ENCODE peak calls at places on chromosome 4, in four cellular contexts. E is heart right ventricle, J is lower lobe of right lung, M is Panc1. U is an unnamed sample.

GRCh38 chr4:150943831-150944230 is 71.3 kb downstream of the LRBA start:
- DNase-seq in M (no peak), J (no peak), E (no peak), U (no peak)

GRCh38 chr4:46909078-46909477 is at the start of gene COX7B2:
- DNase-seq in M (no peak), E (no peak), J (no peak), U (no peak)

GRCh38 chr4:24003926-24004325 is 114.1 kb upstream of the PPARGC1A start:
- DNase-seq in M (no peak), J (no peak), E (no peak), U (no peak)

GRCh38 chr4:113060853-113061252 is 11.4 kb downstream of the ANK2 start:
- DNase-seq in M (no peak), J (no peak), E (no peak), U (no peak)

GRCh38 chr4:130233377-130234047 is 1137.6 kb downstream of the C4orf33 start:
- DNase-seq in M (no peak), E (no peak), J (no peak), U (no peak)

GRCh38 chr4:148951346-148951745 is 509.1 kb upstream of the NR3C2 start:
- DNase-seq in J (no peak), E (no peak), M (no peak), U (no peak)

GRCh38 chr4:166279261-166279660 is 406.2 kb downstream of the TLL1 start:
- DNase-seq in M (no peak), E (no peak), J (no peak), U (no peak)

GRCh38 chr4:15654556-15655222 is 468 bp downstream of the FBXL5 start:
- DNase-seq in J (peak), E (peak), M (no peak), U (no peak)

GRCh38 chr4:100843897-100844296 is 326.1 kb upstream of the EMCN start:
- DNase-seq in J (no peak), E (no peak), M (no peak), U (no peak)

GRCh38 chr4:76540496-76540895 is 105.5 kb downstream of the SHROOM3 start:
- DNase-seq in J (no peak), M (no peak), E (no peak), U (no peak)

GRCh38 chr4:56655209-56655626 is 25.9 kb downstream of the HOPX start:
- DNase-seq in M (no peak), J (no peak), E (peak), U (no peak)

GRCh38 chr4:84673475-84674230 is 90.7 kb downstream of the CDS1 start:
- DNase-seq in M (no peak), E (no peak), J (no peak), U (peak)

GRCh38 chr4:86981789-86982188 is 47.0 kb downstream of the AFF1 start:
- DNase-seq in E (no peak), M (no peak), J (no peak), U (no peak)

GRCh38 chr4:140579278-140579677 is 10.5 kb upstream of the UCP1 start:
- DNase-seq in M (no peak), E (no peak), J (no peak), U (no peak)

GRCh38 chr4:132003593-132003992 is 1145.5 kb upstream of the PCDH10 start:
- DNase-seq in M (no peak), E (no peak), J (no peak), U (no peak)

GRCh38 chr4:53941331-53941730 is 123.1 kb downstream of the CHIC2 start:
- DNase-seq in M (no peak), E (no peak), J (no peak), U (no peak)

GRCh38 chr4:1792158-1792831 is 798 bp upstream of the FGFR3 start:
- DNase-seq in E (no peak), J (no peak), M (no peak), U (no peak)

GRCh38 chr4:88158360-88159136 is at the start of gene ABCG2:
- DNase-seq in J (peak), M (no peak), E (peak), U (no peak)

GRCh38 chr4:175308236-175308635 is 390.1 kb downstream of the ADAM29 start:
- DNase-seq in J (no peak), E (no peak), M (no peak), U (peak)

GRCh38 chr4:186081202-186081807 is 12.3 kb downstream of the TLR3 start:
- DNase-seq in M (no peak), J (no peak), E (no peak), U (no peak)

GRCh38 chr4:174437324-174437723 is 85.0 kb downstream of the HPGD start:
- DNase-seq in J (no peak), E (no peak), M (no peak), U (no peak)

GRCh38 chr4:76960014-76960413 is 10.5 kb downstream of the SEPTIN11 start:
- DNase-seq in J (no peak), E (no peak), M (no peak), U (no peak)

GRCh38 chr4:91284480-91284879 is 1019.3 kb upstream of the GRID2 start:
- DNase-seq in M (no peak), E (no peak), J (no peak), U (no peak)

GRCh38 chr4:164446516-164446915 is 307.4 kb upstream of the SMIM31 start:
- DNase-seq in J (no peak), M (no peak), E (no peak), U (no peak)

GRCh38 chr4:162406637-162407370 is 243.0 kb upstream of the FSTL5 start:
- DNase-seq in E (no peak), J (no peak), M (no peak), U (no peak)

GRCh38 chr4:162410854-162411253 is 247.1 kb upstream of the FSTL5 start:
- DNase-seq in M (no peak), E (no peak), J (no peak), U (no peak)

GRCh38 chr4:162403956-162404355 is 240.2 kb upstream of the FSTL5 start:
- DNase-seq in M (no peak), E (no peak), J (no peak), U (no peak)

GRCh38 chr4:162409048-162409447 is 245.2 kb upstream of the FSTL5 start:
- DNase-seq in E (no peak), J (no peak), M (no peak), U (no peak)

DNA sequence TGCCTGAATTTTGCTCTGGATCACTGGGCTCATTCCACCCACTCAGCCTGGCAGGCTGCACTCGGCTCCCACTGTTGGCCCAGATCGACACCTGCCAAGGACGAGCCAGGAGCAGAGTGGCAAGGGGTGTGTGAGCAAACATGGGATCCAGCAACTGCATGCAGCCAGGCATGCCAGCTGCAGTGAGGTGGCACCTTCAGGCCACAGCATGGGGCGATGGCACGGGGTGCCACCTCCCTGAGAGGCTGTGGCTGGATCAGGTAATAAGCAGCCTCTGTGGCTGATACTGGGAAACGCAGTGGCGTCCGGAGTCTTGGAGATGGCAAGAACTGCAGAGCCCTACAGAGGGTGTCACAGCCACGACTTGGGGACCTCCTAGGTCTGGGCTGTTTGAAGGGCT is 244.5 kb upstream of the FSTL5 start:
- DNase-seq in M (no peak), J (no peak), E (no peak), U (no peak)
- H3K27ac ChIP-seq in M (no peak), J (no peak), E (no peak), U (no peak)

GRCh38 chr4:102341201-102341600 is 4.1 kb downstream of the SLC39A8 start:
- DNase-seq in M (no peak), E (no peak), J (no peak), U (no peak)
- TF ChIP-seq CTCF in M (no peak), E (no peak), J (no peak), U (no peak)

GRCh38 chr4:3009422-3009821 is 46.1 kb downstream of the GRK4 start:
- DNase-seq in J (no peak), E (no peak), M (no peak), U (peak)
- H3K27ac ChIP-seq in J (no peak), E (no peak), M (no peak), U (no peak)

DNA sequence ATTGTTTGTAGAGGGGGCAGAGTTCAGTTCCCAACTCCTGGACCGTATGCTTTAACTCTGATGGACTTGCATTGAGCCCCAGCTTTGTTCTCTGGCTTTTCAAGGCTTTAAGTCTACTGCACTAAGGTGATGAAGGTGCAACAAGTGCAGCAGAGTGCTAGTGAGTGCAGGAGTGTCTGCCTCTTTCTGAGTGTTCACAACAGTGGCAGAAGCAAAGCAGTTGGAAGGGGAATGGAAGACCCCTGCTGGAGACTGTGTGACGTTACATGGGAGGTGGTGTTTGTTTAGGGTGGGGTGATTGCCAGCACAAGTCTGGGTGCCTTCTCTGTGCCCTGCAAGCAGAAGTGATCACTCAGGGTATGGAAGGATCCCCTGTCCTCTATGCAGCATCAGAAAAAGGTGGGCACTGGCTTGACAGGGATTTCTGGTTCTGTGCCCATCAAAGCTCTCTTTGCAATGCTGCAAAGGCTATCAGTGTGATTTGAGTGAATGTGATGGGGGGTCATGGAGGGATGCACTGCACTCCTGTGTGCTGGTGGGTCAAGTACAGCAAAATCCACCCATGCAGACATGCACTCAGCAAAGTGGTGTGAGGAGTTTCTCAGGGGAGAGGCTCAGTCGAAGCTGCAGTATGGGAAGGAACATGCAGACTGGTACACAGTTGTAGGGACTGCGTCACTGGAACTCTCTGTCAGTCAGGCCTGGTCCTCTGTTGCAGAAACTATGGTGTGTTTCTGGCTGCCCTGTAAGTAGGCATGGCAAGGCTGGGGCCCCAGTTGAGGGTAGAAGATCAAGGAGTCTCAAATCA is 70.9 kb upstream of the UGT2B7 start:
- DNase-seq in E (no peak), M (no peak), J (no peak), U (peak)
- TF ChIP-seq CTCF in E (no peak), M (no peak), J (no peak), U (peak)

U was measured in HCT116.